ENCODE peak calls at places on chromosome 1, in seven cellular contexts. Y, I, M, U, D, A and R are unnamed samples. For H3K27me3, the result is how much of the 10 kb centered on the place peaks cover.

GRCh38 chr1:186564558-186564957 is 103.6 kb upstream of the PDC start:
- DNase-seq in Y (no peak), I (no peak), M (no peak), U (no peak), D (peak), A (no peak), R (no peak)

GRCh38 chr1:156368889-156369684 is at the start of gene RHBG:
- DNase-seq in Y (no peak), I (peak), M (no peak), U (peak), D (peak), A (no peak), R (no peak)

GRCh38 chr1:224939844-224940425 is 10.5 kb downstream of the DNAH14 start:
- DNase-seq in Y (no peak), I (no peak), M (no peak), U (no peak), D (no peak), A (no peak), R (no peak)

GRCh38 chr1:8311068-8311718 is 6.7 kb upstream of the SLC45A1 start:
- DNase-seq in Y (no peak), I (no peak), M (no peak), U (no peak), D (no peak), A (no peak), R (no peak)

GRCh38 chr1:231594123-231594522 is 32.5 kb upstream of the DISC1 start:
- DNase-seq in Y (no peak), I (no peak), M (no peak), U (no peak), D (no peak), A (no peak), R (no peak)

GRCh38 chr1:164588388-164589341 is 29.7 kb downstream of the PBX1 start:
- DNase-seq in Y (no peak), I (peak), M (no peak), U (peak), D (peak), A (peak), R (no peak)

GRCh38 chr1:5998051-5998905 is 6.1 kb upstream of the NPHP4 start:
- DNase-seq in Y (peak), I (no peak), M (no peak), U (no peak), D (no peak), A (no peak), R (no peak)

GRCh38 chr1:3027611-3028371 is 6.5 kb downstream of the ACTRT2 start:
- DNase-seq in Y (peak), I (no peak), M (no peak), U (no peak), D (no peak), A (no peak), R (no peak)

GRCh38 chr1:39335278-39335677 is 130.8 kb downstream of the MACF1 start:
- DNase-seq in Y (no peak), I (no peak), M (no peak), U (no peak), D (no peak), A (no peak), R (no peak)

GRCh38 chr1:23809751-23810171 is 9.2 kb upstream of the GALE start:
- DNase-seq in Y (no peak), I (peak), M (peak), U (peak), D (peak), A (peak), R (no peak)

GRCh38 chr1:51119331-51119730 is 17.3 kb downstream of the C1orf185 start:
- DNase-seq in Y (no peak), I (no peak), M (no peak), U (no peak), D (no peak), A (no peak), R (no peak)

GRCh38 chr1:203401151-203401550 is 50.2 kb upstream of the FMOD start:
- DNase-seq in Y (no peak), I (no peak), M (no peak), U (peak), D (no peak), A (no peak), R (no peak)

GRCh38 chr1:203390298-203390697 is 39.4 kb upstream of the FMOD start:
- DNase-seq in Y (no peak), I (no peak), M (no peak), U (no peak), D (no peak), A (no peak), R (no peak)

GRCh38 chr1:203396595-203397194 is 45.8 kb upstream of the FMOD start:
- DNase-seq in Y (no peak), I (no peak), M (no peak), U (no peak), D (no peak), A (no peak), R (no peak)

DNA sequence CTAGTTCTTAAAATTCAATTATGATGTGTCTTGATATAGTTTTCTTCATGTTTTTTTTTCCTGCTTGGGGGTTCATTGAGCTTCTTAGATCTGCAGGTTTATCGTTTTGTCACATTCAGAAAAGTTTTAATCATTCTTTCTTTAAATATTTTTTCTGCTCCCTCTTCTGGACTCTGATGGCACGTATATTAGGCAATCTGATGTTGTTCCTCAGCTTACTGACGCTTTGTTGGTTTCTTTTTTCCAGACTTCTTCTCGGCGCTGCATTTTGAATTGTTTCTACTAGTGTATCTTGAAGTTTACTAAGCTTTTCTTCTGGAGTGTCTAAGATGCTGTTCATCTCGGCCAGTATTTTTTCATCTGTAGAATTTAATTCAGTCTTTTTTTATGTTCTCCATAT is 44.8 kb upstream of the FMOD start:
- DNase-seq in Y (no peak), I (no peak), M (no peak), U (no peak), D (no peak), A (no peak), R (no peak)
- H3K4me3 ChIP-seq in Y (no peak), I (no peak), M (no peak), U (no peak), D (no peak), A (no peak), R (no peak)

GRCh38 chr1:81801032-81801833 is 499 bp downstream of the ADGRL2 start:
- DNase-seq in Y (peak), I (peak), M (no peak), U (peak), D (peak), A (peak), R (peak)

GRCh38 chr1:81801834-81802531 is 1.2 kb downstream of the ADGRL2 start:
- DNase-seq in Y (peak), I (peak), M (no peak), U (peak), D (peak), A (peak), R (no peak)

GRCh38 chr1:81797701-81798100 is 3.0 kb upstream of the ADGRL2 start:
- DNase-seq in Y (no peak), I (no peak), M (no peak), U (no peak), D (no peak), A (no peak), R (no peak)

GRCh38 chr1:81800741-81801031 is at the start of gene ADGRL2:
- DNase-seq in Y (no peak), I (no peak), M (no peak), U (no peak), D (no peak), A (no peak), R (no peak)

DNA sequence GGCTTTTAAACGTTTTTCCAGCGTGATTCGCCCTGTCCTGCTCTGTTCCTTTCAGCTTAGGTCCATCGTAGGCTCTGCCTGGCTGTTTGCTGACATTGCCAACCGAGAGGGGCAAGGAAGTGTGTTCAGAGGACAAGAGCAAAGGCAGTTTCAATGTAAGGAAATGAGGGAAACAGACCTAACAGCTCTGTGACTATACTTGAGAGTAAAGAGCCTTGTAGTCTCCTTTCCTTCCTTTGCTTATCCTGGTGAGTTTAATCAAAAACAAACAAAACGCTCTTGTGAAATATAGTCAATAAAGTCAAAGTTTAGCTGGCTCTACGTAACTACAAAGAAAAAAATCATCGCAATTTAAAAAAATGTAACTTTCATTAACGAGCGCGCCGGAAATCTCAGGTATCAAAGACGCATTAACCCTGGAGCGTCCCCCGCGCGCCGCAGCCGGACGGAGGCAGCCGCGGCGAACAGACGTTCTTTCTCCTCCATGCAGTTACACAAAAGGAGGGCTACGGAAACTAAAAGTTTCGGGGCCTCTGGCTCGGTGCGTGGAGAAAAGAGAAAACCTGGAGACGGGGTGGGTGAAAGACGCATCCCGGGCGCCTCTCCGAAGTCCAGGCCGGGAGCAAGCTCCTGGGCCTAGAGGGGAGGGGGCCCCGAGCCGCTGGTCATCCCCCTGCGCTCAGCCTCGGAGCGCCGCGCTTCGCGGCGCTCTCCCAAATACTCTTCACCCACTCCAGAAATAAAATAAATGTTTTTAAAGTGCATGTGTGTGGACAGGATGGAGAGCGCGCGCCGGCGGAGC is 594 bp upstream of the ADGRL2 start:
- DNase-seq in Y (no peak), I (peak), M (no peak), U (peak), D (peak), A (peak), R (no peak)
- H3K27me3 ChIP-seq in Y (half or more), I (under half), M (under half), U (under half), D (under half), A (under half), R (under half)

GRCh38 chr1:74775735-74776134 is 42.8 kb downstream of the TYW3 start:
- DNase-seq in Y (no peak), I (no peak), M (no peak), U (no peak), D (no peak), A (no peak), R (no peak)
- TF ChIP-seq CTCF in Y (no peak), I (no peak), M (no peak), U (no peak), D (peak), A (no peak), R (no peak)

DNA sequence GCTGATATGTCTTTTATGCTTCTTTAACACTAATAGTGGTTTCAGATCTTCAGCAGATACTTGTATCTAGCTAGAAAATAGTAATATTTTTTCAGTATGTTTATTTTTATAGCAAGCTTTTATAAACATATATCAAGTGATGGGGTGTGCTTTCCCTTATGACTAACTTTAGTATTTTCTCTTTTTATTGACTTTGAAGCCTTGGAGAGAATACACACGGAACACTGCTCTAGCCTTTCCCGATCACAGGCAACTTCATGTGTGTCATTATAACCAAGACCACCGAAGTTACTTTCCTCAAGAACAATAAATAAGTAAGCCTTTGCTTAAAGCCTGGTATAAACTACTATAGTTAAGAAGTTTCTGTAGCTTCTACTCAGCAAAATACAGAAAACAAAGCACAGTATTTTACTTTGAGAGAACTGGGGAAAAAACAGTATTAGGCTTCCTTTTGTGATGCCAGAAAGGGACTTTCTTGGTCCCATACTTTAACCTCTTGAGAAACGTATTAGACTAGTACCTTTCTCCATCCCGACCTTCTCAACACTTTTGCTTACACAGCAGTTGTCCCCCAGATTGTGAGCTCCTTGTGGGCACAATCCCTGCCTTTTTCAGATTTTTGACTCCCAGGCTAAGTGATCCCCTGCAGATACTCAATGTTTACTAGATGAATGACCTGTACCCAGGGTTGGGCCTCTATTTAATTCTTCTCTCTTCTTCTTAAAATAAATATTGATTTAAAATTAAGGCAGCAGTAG is 3.3 kb downstream of the ADSS2 start:
- DNase-seq in Y (no peak), I (no peak), M (no peak), U (no peak), D (peak), A (no peak), R (no peak)
- H3K4me3 ChIP-seq in Y (no peak), I (no peak), M (no peak), U (no peak), D (no peak), A (no peak), R (no peak)

DNA sequence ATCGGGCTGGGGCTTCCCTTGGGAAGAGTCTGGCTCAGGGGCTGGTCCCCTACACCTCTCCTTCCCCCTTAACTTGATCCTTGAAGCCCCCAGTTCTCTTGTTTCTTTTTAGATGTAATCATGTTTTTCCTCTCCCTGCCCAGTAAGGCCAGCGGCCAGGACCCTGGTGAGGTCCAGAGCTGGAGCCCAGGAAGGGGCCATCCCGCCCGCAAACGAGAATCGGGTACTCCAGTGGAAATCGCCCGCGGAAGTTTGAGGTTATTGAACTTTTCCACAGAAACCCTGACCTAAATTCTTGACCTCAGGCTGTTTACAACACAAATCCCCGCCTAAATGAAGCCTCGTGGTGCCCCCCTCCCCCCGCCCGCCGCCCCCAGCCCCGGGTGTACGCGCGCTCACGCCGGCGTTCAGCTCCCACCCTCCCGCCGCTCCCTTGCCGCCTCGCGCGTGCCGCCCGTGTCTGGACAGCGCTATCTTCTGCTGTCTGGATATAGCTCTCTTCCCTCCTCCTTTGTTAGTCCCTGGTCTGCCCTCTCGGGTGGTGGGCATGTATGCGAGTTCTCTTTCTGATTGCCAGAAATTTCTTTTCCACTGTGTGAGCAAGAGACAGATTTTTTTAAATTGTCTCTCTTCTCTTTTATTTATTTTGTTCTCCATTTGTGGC is 165.9 kb upstream of the CACNA1E start:
- DNase-seq in Y (no peak), I (no peak), M (no peak), U (peak), D (no peak), A (no peak), R (no peak)
- H3K27me3 ChIP-seq in Y (half or more), I (under half), M (under half), U (half or more), D (under half), A (half or more), R (under half)